ENCODE peak calls at places on chromosomes 3 and 15, in eight cellular contexts. T is GM23248, M is PC-3, C is OCI-LY7, Y is hepatocyte, G is GM23338, J is HCT116, E is SK-N-SH. K is an unnamed sample.

GRCh38 chr3:42846682-42847522 is 28.8 kb downstream of the CYP8B1 start:
- DNase-seq in Y (no peak), G (no peak), M (no peak), C (peak), T (no peak), E (no peak), J (no peak), K (no peak)

GRCh38 chr3:53744351-53744750 is 101.9 kb downstream of the CHDH start:
- DNase-seq in E (peak), G (peak), M (no peak), Y (peak), T (no peak), C (peak), J (no peak), K (no peak)

GRCh38 chr15:101167366-101167790 is 84.5 kb downstream of the CHSY1 start:
- DNase-seq in J (no peak), T (no peak), C (no peak), E (no peak), M (peak), G (no peak), Y (no peak), K (no peak)

GRCh38 chr3:169891886-169892285 is 19.5 kb upstream of the SAMD7 start:
- DNase-seq in T (no peak), J (no peak), Y (no peak), C (no peak), E (no peak), G (no peak), M (no peak), K (no peak)

GRCh38 chr3:140570602-140571001 is 107.3 kb upstream of the TRIM42 start:
- DNase-seq in T (no peak), J (no peak), G (no peak), M (no peak), E (peak), C (no peak), Y (no peak), K (no peak)

GRCh38 chr3:123660900-123661299 is 76.0 kb upstream of the HACD2 start:
- DNase-seq in E (peak), Y (peak), M (peak), T (peak), J (no peak), G (no peak), C (no peak), K (no peak)

GRCh38 chr3:128805771-128806170 is 73.6 kb upstream of the ACAD9 start:
- DNase-seq in Y (no peak), C (no peak), M (peak), G (no peak), E (no peak), T (peak), J (no peak), K (no peak)

GRCh38 chr3:134374791-134375541 is 719 bp upstream of the AMOTL2 start:
- DNase-seq in T (no peak), G (peak), M (peak), E (no peak), Y (peak), C (no peak), J (no peak), K (peak)

GRCh38 chr3:55160241-55160877 is 232.5 kb upstream of the LRTM1 start:
- DNase-seq in M (peak), G (no peak), E (no peak), J (no peak), C (peak), Y (peak), T (peak), K (no peak)

GRCh38 chr3:147394168-147394941 is 12.0 kb downstream of the ZIC4 start:
- DNase-seq in M (no peak), Y (no peak), J (no peak), C (no peak), E (peak), T (peak), G (peak), K (peak)

GRCh38 chr15:100043069-100043641 is 298.6 kb downstream of the ADAMTS17 start:
- DNase-seq in Y (peak), M (peak), J (peak), E (no peak), G (no peak), C (no peak), T (peak), K (no peak)

GRCh38 chr3:139738697-139739096 is 60.9 kb upstream of the NMNAT3 start:
- DNase-seq in G (no peak), E (no peak), M (no peak), T (no peak), J (no peak), C (no peak), Y (no peak), K (no peak)

GRCh38 chr3:107450254-107450653 is 72.5 kb upstream of the BBX start:
- DNase-seq in E (no peak), M (peak), Y (no peak), T (peak), G (no peak), C (no peak), J (no peak), K (no peak)

GRCh38 chr3:47485812-47486211 is 10.1 kb upstream of the SCAP start:
- DNase-seq in T (no peak), G (no peak), J (no peak), C (no peak), M (peak), E (no peak), Y (no peak), K (no peak)

GRCh38 chr3:31035681-31036080 is 141.2 kb upstream of the GADL1 start:
- DNase-seq in Y (no peak), G (no peak), E (peak), J (no peak), C (no peak), T (peak), M (no peak), K (no peak)

GRCh38 chr15:88057836-88058235 is 198.7 kb downstream of the NTRK3 start:
- DNase-seq in T (no peak), E (no peak), Y (no peak), M (no peak), G (no peak), C (no peak), J (no peak), K (no peak)

GRCh38 chr3:99505646-99506269 is 132.6 kb upstream of the COL8A1 start:
- DNase-seq in G (no peak), J (no peak), C (no peak), Y (no peak), T (peak), E (no peak), M (peak), K (no peak)

GRCh38 chr3:99625237-99625622 is 13.2 kb upstream of the COL8A1 start:
- DNase-seq in J (no peak), Y (no peak), E (no peak), C (no peak), G (peak), M (no peak), T (no peak), K (no peak)

GRCh38 chr3:128322030-128323022 is 144.4 kb downstream of the DNAJB8 start:
- DNase-seq in C (peak), M (peak), J (no peak), G (peak), T (peak), Y (no peak), E (no peak), K (peak)

GRCh38 chr15:75721923-75722870 is 9.5 kb upstream of the CSPG4 start:
- DNase-seq in C (no peak), E (peak), G (no peak), J (no peak), T (no peak), M (no peak), Y (no peak), K (no peak)

GRCh38 chr3:151227438-151228290 is 24.6 kb upstream of the GPR171 start:
- DNase-seq in C (peak), Y (peak), E (peak), G (peak), T (peak), M (peak), J (peak), K (peak)

GRCh38 chr3:161051856-161052255 is 53.3 kb downstream of the B3GALNT1 start:
- DNase-seq in M (no peak), Y (no peak), J (no peak), C (no peak), T (no peak), G (no peak), E (no peak), K (no peak)

GRCh38 chr3:124599779-124600693 is 130.2 kb upstream of the UMPS start:
- DNase-seq in G (no peak), M (peak), E (no peak), C (no peak), Y (no peak), J (peak), T (peak), K (no peak)

GRCh38 chr3:13654330-13655073 is 105.6 kb downstream of the FBLN2 start:
- DNase-seq in G (peak), Y (no peak), T (no peak), M (no peak), E (peak), J (no peak), C (no peak), K (peak)

GRCh38 chr15:72285927-72286516 is 13.7 kb upstream of the PARP6 start:
- DNase-seq in T (peak), Y (peak), J (peak), G (peak), M (peak), C (peak), E (peak), K (peak)

GRCh38 chr15:44298878-44299277 is 10.4 kb downstream of the GOLM2 start:
- DNase-seq in J (peak), C (peak), M (peak), T (peak), E (peak), G (peak), Y (no peak), K (peak)
- TF ChIP-seq EZH2phosphoT487 in J (no peak), C (no peak), M (no peak), T (no peak), E (no peak), G (no peak), Y (no peak), K (no peak)

GRCh38 chr3:15858547-15859506 is 61.0 kb upstream of the ANKRD28 start:
- DNase-seq in T (peak), Y (peak), G (peak), E (peak), C (peak), J (no peak), M (peak), K (peak)
- TF ChIP-seq EZH2phosphoT487 in T (no peak), Y (no peak), G (no peak), E (no peak), C (no peak), J (no peak), M (peak), K (no peak)

GRCh38 chr15:45449878-45450277 is 71.5 kb upstream of the GATM start:
- DNase-seq in Y (peak), J (no peak), E (no peak), M (peak), C (no peak), G (no peak), T (no peak), K (no peak)
- TF ChIP-seq EZH2phosphoT487 in Y (no peak), J (no peak), E (no peak), M (no peak), C (no peak), G (no peak), T (no peak), K (no peak)

GRCh38 chr3:156997351-156997750 is 162.6 kb downstream of the CCNL1 start:
- DNase-seq in Y (no peak), E (no peak), G (no peak), J (no peak), M (no peak), C (no peak), T (peak), K (no peak)
- TF ChIP-seq EZH2phosphoT487 in Y (no peak), E (no peak), G (no peak), J (no peak), M (no peak), C (no peak), T (no peak), K (no peak)

DNA sequence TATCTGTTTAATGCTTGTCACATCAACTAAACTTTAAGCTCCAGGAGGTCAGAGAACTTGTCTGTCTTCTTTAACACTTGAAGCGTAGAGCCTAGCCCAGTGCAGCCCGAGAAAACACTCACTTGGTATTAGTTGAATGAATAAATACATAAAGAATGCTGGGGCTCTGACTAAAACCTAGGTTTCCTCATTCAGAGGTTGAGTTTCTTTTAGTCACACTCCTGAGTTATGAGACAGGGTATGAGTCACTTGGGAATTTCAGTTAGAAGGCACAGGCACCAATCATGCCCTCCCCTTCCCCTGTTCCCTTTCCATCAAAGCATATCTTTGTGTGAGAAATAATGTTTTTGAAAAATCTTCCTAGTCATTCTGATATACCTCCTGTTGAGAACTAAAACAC is 589.8 kb upstream of the DPPA4 start:
- DNase-seq in E (peak), G (no peak), J (peak), M (peak), T (peak), Y (peak), C (no peak), K (no peak)
- TF ChIP-seq EZH2phosphoT487 in E (no peak), G (no peak), J (no peak), M (no peak), T (no peak), Y (no peak), C (no peak), K (no peak)

DNA sequence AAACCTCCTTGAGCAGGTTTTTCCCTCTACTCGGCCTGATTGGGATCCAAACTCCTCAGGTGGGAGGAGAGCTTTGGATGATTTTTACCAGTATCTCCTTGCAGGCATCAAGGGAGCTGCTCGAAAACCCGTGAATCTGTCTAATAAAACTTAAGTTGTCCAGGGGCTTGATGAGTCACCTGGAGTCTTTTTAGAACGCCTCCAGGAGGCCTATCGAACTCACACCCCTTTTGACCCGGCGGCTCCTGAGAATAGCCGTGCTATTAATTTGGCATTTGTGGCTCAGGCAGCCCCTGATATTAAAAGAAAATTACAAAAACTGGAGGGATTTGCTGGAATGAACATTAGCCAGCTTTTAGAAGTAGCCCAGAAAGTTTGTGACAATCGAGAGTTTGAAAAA is 41.6 kb downstream of the ZBTB11 start:
- DNase-seq in E (no peak), M (peak), T (no peak), G (no peak), Y (no peak), C (no peak), J (no peak), K (no peak)
- TF ChIP-seq EZH2phosphoT487 in E (no peak), M (no peak), T (no peak), G (no peak), Y (no peak), C (no peak), J (no peak), K (no peak)

DNA sequence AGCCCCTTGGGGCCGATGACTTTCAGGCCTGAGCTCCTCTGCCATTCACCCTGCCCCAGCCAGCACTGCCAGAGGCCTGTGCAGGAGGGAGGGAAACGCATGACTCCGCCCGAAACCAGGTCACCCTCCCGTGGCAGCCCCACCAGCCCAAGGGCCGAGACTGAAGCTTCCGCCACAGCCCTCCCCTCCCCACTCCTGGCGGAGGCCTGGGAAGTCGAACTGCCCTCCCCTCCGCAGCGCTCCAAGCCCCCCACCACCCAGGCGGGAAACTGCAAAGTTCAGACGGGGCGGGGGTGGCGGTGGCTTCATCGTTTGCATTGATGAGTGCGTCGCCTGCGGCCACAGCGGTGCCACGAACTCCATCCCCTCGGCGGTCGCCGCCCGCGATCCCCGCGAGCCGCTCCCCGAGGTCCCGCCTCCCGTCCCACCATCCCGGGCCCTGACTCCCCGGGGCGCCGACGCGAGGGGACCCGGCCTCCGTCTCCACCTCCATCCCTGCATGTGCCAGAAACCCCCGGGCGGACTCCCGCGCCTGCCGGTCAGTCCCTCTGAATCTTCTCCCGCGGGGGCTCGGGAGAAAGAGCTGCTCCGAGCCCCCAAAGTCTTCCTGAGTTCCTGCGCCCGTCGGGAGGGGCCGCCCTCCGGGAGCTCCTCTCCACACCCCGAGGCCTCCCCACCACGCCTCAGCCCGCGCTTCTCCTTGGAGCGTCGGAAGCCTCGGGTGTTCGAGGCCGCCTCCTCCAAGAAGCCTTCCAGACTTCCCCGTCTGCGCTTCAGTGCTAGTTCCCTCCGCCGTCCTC is 706 bp downstream of the MELTF start:
- DNase-seq in C (peak), E (peak), J (no peak), G (no peak), Y (no peak), M (peak), T (peak), K (peak)
- TF ChIP-seq EZH2phosphoT487 in C (no peak), E (no peak), J (no peak), G (no peak), Y (no peak), M (no peak), T (no peak), K (peak)

GRCh38 chr15:90001062-90001682 is at the start of gene ZNF710:
- DNase-seq in E (peak), G (peak), C (peak), T (peak), M (peak), J (no peak), Y (peak), K (peak)

GRCh38 chr15:89998923-89999675 is 2.0 kb upstream of the ZNF710 start:
- DNase-seq in G (no peak), Y (no peak), C (no peak), M (no peak), E (no peak), T (no peak), J (no peak), K (no peak)

GRCh38 chr15:90000175-90000923 is 775 bp upstream of the ZNF710 start:
- DNase-seq in E (peak), G (peak), M (no peak), T (peak), Y (peak), J (no peak), C (peak), K (peak)

GRCh38 chr15:89998141-89998661 is 2.9 kb upstream of the ZNF710 start:
- DNase-seq in M (peak), C (no peak), J (peak), T (peak), G (no peak), Y (peak), E (no peak), K (no peak)

DNA sequence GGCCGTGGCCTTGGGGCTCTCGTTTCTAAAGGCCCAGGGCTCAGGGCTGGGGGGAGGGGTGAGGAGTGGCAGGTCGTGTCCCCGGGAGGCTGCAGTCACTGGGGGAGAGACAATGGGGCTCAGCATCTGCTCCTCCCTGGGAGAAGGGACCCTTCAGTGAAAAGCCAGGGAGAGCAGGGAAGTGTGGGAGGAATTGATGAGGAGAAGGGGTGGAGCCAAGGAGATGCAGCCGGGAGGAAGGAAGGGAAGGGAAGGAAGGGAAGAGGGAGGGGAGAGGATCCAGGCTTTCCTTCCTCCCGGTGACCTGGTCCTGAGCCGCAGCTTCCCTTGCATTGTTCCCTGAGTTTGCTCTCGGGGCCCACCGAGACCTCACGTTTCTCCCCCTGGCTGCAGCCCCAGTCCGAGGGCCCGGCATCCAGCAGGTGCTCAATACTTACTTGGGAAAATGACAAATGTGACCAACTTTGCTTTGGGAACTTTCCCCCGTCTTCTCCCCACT is 1.4 kb upstream of the ZNF710 start:
- DNase-seq in M (peak), G (peak), C (no peak), Y (peak), T (peak), E (no peak), J (no peak), K (peak)
- TF ChIP-seq EZH2phosphoT487 in M (no peak), G (no peak), C (no peak), Y (no peak), T (no peak), E (no peak), J (no peak), K (no peak)

DNA sequence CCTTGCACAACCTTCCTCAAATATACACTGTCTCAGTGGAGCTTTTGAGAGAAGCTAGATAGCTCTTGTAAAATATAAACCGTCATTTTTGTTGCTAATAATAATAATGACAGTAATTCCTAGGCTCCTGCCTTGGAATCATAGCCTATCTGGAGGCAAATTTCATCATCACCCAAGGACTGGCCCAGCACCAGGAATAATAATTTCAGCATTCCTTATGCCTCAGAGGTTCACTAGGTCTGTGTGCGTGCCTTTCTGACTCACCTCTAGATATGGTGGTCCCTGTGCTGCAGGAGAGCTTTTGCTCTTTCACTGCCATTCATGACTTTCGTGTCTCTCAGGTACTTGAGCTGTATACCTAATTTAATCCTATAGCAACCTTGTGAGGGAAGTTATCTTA is 116.0 kb downstream of the RPLP1 start:
- DNase-seq in G (no peak), C (no peak), T (peak), Y (no peak), J (no peak), E (no peak), M (no peak), K (no peak)
- TF ChIP-seq EZH2phosphoT487 in G (no peak), C (no peak), T (no peak), Y (no peak), J (no peak), E (no peak), M (no peak), K (no peak)